ENCODE peak calls at places on chromosomes 1 and 21, in seven cellular contexts. M, A, S, H, B, F and Z are unnamed samples.

GRCh38 chr21:39137248-39138186 is 45.7 kb downstream of the PSMG1 start:
- DNase-seq in M (peak; percentile 9), A (peak; percentile 40), S (no peak), H (no peak), B (no peak), F (no peak), Z (no peak)

GRCh38 chr1:15196807-15197530 is 43.4 kb downstream of the TMEM51 start:
- DNase-seq in M (no peak), A (no peak), S (peak; percentile 71), H (no peak), B (no peak), F (no peak), Z (no peak)

GRCh38 chr1:72000809-72001208 is 281.5 kb downstream of the NEGR1 start:
- DNase-seq in M (no peak), A (no peak), S (no peak), H (no peak), B (no peak), F (peak; percentile 3), Z (no peak)

GRCh38 chr1:75472971-75473603 is 137.8 kb downstream of the SLC44A5 start:
- DNase-seq in M (no peak), A (no peak), S (no peak), H (no peak), B (no peak), F (no peak), Z (no peak)

GRCh38 chr1:155008015-155008941 is 5.7 kb downstream of the ZBTB7B start:
- DNase-seq in M (peak; percentile 90), A (no peak), S (peak; percentile 63), H (peak; percentile 60), B (no peak), F (no peak), Z (no peak)

GRCh38 chr1:9181176-9181906 is 52.4 kb upstream of the GPR157 start:
- DNase-seq in M (peak; percentile 63), A (peak; percentile 81), S (peak; percentile 82), H (peak; percentile 67), B (peak; percentile 76), F (no peak), Z (no peak)

GRCh38 chr1:88683516-88683847 is 591 bp upstream of the PKN2 start:
- DNase-seq in M (peak; percentile 79), A (peak; percentile 4), S (peak; percentile 67), H (peak; percentile 16), B (peak; percentile 19), F (no peak), Z (no peak)

GRCh38 chr1:157284446-157284845 is 146.3 kb upstream of the ETV3 start:
- DNase-seq in M (no peak), A (no peak), S (no peak), H (no peak), B (no peak), F (no peak), Z (no peak)

GRCh38 chr1:235866913-235867850 is 476 bp upstream of the LYST start:
- DNase-seq in M (peak; percentile 97), A (peak; percentile 99), S (peak; percentile 96), H (peak; percentile 97), B (peak; percentile 98), F (peak; percentile 72), Z (peak; percentile 67)

GRCh38 chr1:184287001-184287400 is 99.8 kb upstream of the C1orf21 start:
- DNase-seq in M (no peak), A (no peak), S (no peak), H (no peak), B (no peak), F (peak; percentile 15), Z (peak; percentile 6)

GRCh38 chr1:152869808-152870419 is 8.2 kb upstream of the SMCP start:
- DNase-seq in M (peak; percentile 65), A (peak; percentile 84), S (peak; percentile 64), H (peak; percentile 34), B (peak; percentile 72), F (peak; percentile 6), Z (peak; percentile 51)

GRCh38 chr1:207910678-207911354 is at the start of gene CD34:
- DNase-seq in M (no peak), A (no peak), S (no peak), H (no peak), B (no peak), F (no peak), Z (no peak)

GRCh38 chr1:85339089-85339488 is 62.7 kb upstream of the BCL10 start:
- DNase-seq in M (no peak), A (no peak), S (no peak), H (no peak), B (no peak), F (no peak), Z (no peak)

GRCh38 chr1:171219751-171220385 is 28.4 kb upstream of the FMO1 start:
- DNase-seq in M (no peak), A (peak; percentile 56), S (no peak), H (no peak), B (no peak), F (no peak), Z (no peak)